ENCODE peak calls at places on chromosome 18, in eight cellular contexts. E is colonic mucosa, L is stomach, Q is body of pancreas, V is Peyer's patch, X is left ventricle myocardium inferior, H is K562, Z is tibial artery. T is an unnamed sample.

GRCh38 chr18:31499157-31499524 is 1.2 kb downstream of the DSG2 start:
- DNase-seq in E (no peak), L (no peak), Q (no peak), V (no peak), X (no peak), H (no peak), Z (no peak), T (no peak)

GRCh38 chr18:3356614-3357013 is 93.4 kb upstream of the TGIF1 start:
- DNase-seq in E (no peak), L (no peak), Q (no peak), V (no peak), X (no peak), H (no peak), Z (no peak), T (no peak)

GRCh38 chr18:3052411-3052758 is 39.4 kb upstream of the LPIN2 start:
- DNase-seq in E (no peak), L (no peak), Q (no peak), V (no peak), X (no peak), H (no peak), Z (no peak), T (no peak)

GRCh38 chr18:79528846-79529245 is 133.1 kb downstream of the NFATC1 start:
- DNase-seq in E (peak; percentile 67), L (peak; percentile 69), Q (peak; percentile 49), V (peak; percentile 85), X (peak; percentile 54), H (peak; percentile 75), Z (peak; percentile 75), T (peak; percentile 53)

GRCh38 chr18:63837556-63837955 is 49.9 kb upstream of the SERPINB2 start:
- DNase-seq in E (no peak), L (no peak), Q (no peak), V (no peak), X (no peak), H (no peak), Z (no peak), T (no peak)

GRCh38 chr18:50138181-50139064 is 56.5 kb downstream of the MYO5B start:
- DNase-seq in E (no peak), L (no peak), Q (no peak), V (no peak), X (no peak), H (no peak), Z (no peak), T (no peak)

GRCh38 chr18:51068111-51068510 is 38.1 kb downstream of the SMAD4 start:
- DNase-seq in E (no peak), L (no peak), Q (no peak), V (no peak), X (no peak), H (no peak), Z (no peak), T (no peak)

GRCh38 chr18:79405781-79406575 is 10.2 kb downstream of the NFATC1 start:
- DNase-seq in E (peak; percentile 64), L (peak; percentile 59), Q (no peak), V (peak; percentile 96), X (peak; percentile 54), H (no peak), Z (no peak), T (peak; percentile 55)

GRCh38 chr18:44887227-44887631 is 206.5 kb downstream of the SETBP1 start:
- DNase-seq in E (peak; percentile 41), L (peak; percentile 72), Q (peak; percentile 75), V (peak; percentile 54), X (no peak), H (no peak), Z (no peak), T (no peak)

GRCh38 chr18:3593381-3593903 is 143.5 kb downstream of the TGIF1 start:
- DNase-seq in E (no peak), L (no peak), Q (no peak), V (no peak), X (no peak), H (peak; percentile 69), Z (no peak), T (no peak)

GRCh38 chr18:27413495-27414401 is 228.6 kb upstream of the CHST9 start:
- DNase-seq in E (peak; percentile 20), L (no peak), Q (no peak), V (no peak), X (no peak), H (no peak), Z (no peak), T (no peak)

GRCh38 chr18:26457611-26458350 is 90.6 kb downstream of the KCTD1 start:
- DNase-seq in E (no peak), L (no peak), Q (no peak), V (no peak), X (no peak), H (peak; percentile 44), Z (no peak), T (no peak)

GRCh38 chr18:63264871-63265270 is 54.7 kb downstream of the BCL2 start:
- DNase-seq in E (no peak), L (no peak), Q (peak; percentile 16), V (no peak), X (no peak), H (no peak), Z (no peak), T (peak; percentile 69)

GRCh38 chr18:10003281-10003680 is 89.5 kb downstream of the VAPA start:
- DNase-seq in E (no peak), L (no peak), Q (no peak), V (no peak), X (no peak), H (no peak), Z (no peak), T (no peak)

GRCh38 chr18:10008006-10008647 is 94.3 kb downstream of the VAPA start:
- DNase-seq in E (no peak), L (no peak), Q (no peak), V (no peak), X (no peak), H (no peak), Z (no peak), T (no peak)

GRCh38 chr18:10003866-10004265 is 90.0 kb downstream of the VAPA start:
- DNase-seq in E (no peak), L (no peak), Q (no peak), V (no peak), X (no peak), H (no peak), Z (no peak), T (no peak)

GRCh38 chr18:10009321-10010144 is 95.7 kb downstream of the VAPA start:
- DNase-seq in E (no peak), L (no peak), Q (no peak), V (no peak), X (no peak), H (no peak), Z (no peak), T (no peak)

DNA sequence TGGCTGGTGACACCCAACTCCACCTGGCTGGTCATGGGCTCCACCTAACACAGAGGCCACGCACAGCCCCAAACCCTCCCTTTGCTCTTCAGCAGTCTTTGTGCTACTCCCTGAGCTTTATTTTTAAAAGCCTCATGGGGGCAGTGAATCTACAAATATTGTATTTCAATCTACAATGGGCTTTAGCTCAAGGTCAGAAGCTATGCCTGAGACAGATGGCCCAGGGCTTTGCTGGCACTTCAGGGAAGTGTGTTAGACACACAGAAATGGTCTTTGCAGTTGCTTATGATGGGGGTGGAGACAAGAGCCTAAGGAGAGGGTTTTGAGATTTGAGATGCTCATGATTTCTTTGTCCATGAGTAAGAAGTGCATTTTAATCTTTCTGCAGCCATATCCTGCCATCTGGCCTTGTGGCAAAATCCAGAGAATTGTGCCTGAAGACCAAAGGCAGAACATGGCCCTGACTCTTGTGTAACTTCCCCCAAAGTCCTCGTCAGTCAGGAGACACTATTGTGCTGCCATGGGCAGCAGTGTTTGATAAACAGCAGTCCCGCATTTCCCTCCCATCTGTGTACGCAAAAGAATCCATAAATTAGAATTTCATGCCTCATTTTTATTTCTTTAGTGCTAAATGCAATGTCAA is 92.6 kb downstream of the VAPA start:
- DNase-seq in E (no peak), L (no peak), Q (peak; percentile 61), V (no peak), X (no peak), H (no peak), Z (no peak), T (no peak)
- TF ChIP-seq CTCF in E (no peak), L (no peak), Q (peak; percentile 50), V (no peak), X (peak; percentile 43), H (peak; percentile 30), Z (peak; percentile 23), T (no peak)

DNA sequence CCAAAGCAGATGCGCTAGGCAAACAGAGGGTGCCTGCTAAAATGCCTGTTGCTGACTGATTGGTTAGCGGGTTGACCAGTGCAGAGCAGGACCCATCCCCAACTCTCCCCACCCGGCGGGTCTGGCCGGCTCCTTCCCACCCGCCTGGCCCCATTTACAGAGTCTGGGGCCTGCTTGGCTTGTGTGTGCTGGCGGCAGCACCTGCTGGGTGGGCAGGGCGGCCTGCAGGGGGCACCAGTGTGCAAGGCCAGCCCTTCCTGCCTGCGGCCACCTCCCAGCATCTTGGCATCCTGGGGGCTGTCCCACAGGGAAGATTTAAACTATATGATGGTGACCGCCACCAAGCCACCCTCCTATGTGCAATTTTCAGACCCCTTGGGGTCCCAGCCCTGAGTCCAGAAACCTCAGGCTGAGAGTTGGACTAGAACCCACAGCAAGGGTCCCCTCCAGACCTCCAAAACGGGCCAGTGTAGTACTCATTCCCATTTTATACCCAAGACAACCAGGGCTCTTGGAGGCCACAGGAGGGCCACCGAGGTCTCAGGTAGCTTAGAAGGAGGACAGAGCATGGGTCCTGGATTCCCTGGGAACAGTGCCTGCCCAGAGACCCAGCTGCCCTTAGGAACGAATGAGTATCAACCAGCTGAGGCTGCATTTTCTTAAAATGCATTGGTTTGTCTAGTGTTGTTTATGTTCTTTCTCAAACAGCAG is 173.6 kb downstream of the SMAD7 start:
- DNase-seq in E (peak; percentile 59), L (peak; percentile 71), Q (peak; percentile 64), V (peak; percentile 84), X (peak; percentile 53), H (peak; percentile 74), Z (peak; percentile 82), T (no peak)
- H3K4me1 ChIP-seq in E (peaks cover 6% of the 10 kb centered on the region), L (peaks cover 56% of the 10 kb centered on the region), Q (peaks cover 18% of the 10 kb centered on the region), V (peaks cover 5% of the 10 kb centered on the region), X (peaks cover 98% of the 10 kb centered on the region), H (peaks cover 32% of the 10 kb centered on the region), Z (peaks cover 48% of the 10 kb centered on the region), T (peaks cover 16% of the 10 kb centered on the region)

GRCh38 chr18:12253027-12253426 is 1.1 kb upstream of the CIDEA start:
- DNase-seq in E (no peak), L (no peak), Q (no peak), V (no peak), X (no peak), H (no peak), Z (no peak), T (no peak)
- H3K27me3 ChIP-seq in E (peaks cover 20% of the 10 kb centered on the region), L (peaks cover 35% of the 10 kb centered on the region), Q (no peaks in the 10 kb centered on the region), V (no peaks in the 10 kb centered on the region), X (peaks cover 53% of the 10 kb centered on the region), H (peaks cover 43% of the 10 kb centered on the region), Z (peaks cover 50% of the 10 kb centered on the region), T (no peaks in the 10 kb centered on the region)

DNA sequence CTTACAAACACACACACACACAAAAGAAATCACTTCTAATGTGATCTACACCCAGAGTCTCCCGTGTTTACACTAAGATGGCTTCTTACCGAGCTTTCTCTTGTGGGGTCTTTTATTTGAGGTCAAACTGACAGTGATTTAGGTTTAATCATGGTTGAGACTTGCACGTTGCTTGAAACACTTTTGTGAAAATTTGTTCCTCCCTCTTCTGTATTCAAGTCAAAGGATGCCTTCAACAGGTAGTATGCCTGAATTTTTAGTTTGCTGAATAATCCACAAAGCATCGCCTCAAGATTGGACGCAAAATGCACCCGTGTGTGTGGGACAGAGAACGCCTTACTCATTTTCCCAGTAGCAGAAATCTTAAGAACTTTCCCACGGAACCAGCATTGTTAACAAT is 4.0 kb upstream of the ZNF516 start:
- DNase-seq in E (no peak), L (no peak), Q (no peak), V (no peak), X (no peak), H (no peak), Z (no peak), T (no peak)
- TF ChIP-seq CTCF in E (no peak), L (no peak), Q (no peak), V (no peak), X (no peak), H (no peak), Z (no peak), T (no peak)

T was measured in lung.